ENCODE peak calls at places on chromosomes 7 and 10, in four cellular contexts. E, S, B and K are unnamed samples.

GRCh38 chr7:28662236-28662635 is 249.9 kb downstream of the CREB5 start:
- DNase-seq in E (no peak), S (no peak), B (no peak), K (peak; percentile 54)

GRCh38 chr10:133139561-133140065 is 20.4 kb upstream of the KNDC1 start:
- DNase-seq in E (no peak), S (no peak), B (no peak), K (no peak)

GRCh38 chr10:18044976-18045720 is 93.4 kb downstream of the SLC39A12 start:
- DNase-seq in E (no peak), S (no peak), B (peak; percentile 88), K (no peak)

GRCh38 chr10:126129026-126129425 is 232.7 kb downstream of the FANK1 start:
- DNase-seq in E (no peak), S (no peak), B (no peak), K (no peak)

GRCh38 chr7:65554-65953 is 126.8 kb upstream of the FAM20C start:
- DNase-seq in E (no peak), S (no peak), B (peak; percentile 67), K (no peak)

GRCh38 chr7:768881-769504 is 41.9 kb upstream of the PRKAR1B start:
- DNase-seq in E (no peak), S (no peak), B (no peak), K (peak; percentile 20)

GRCh38 chr7:106679153-106679931 is 18.4 kb upstream of the CCDC71L start:
- DNase-seq in E (no peak), S (no peak), B (peak; percentile 58), K (peak; percentile 64)

GRCh38 chr7:94576316-94576715 is 66.7 kb downstream of the CASD1 start:
- DNase-seq in E (no peak), S (no peak), B (no peak), K (no peak)

GRCh38 chr7:141649137-141649864 is 52.7 kb downstream of the DENND11 start:
- DNase-seq in E (peak; percentile 18), S (no peak), B (no peak), K (no peak)

GRCh38 chr7:7014827-7015610 is 167.3 kb upstream of the C1GALT1 start:
- DNase-seq in E (no peak), S (no peak), B (no peak), K (no peak)

GRCh38 chr7:1403844-1404404 is 55.3 kb downstream of the MICALL2 start:
- DNase-seq in E (no peak), S (no peak), B (peak; percentile 58), K (no peak)

GRCh38 chr10:52318136-52318810 is 4.2 kb downstream of the DKK1 start:
- DNase-seq in E (no peak), S (no peak), B (peak; percentile 65), K (no peak)

GRCh38 chr10:73965890-73966768 is 31.8 kb upstream of the VCL start:
- DNase-seq in E (no peak), S (peak; percentile 99), B (peak; percentile 96), K (no peak)

GRCh38 chr7:39810710-39811109 is 139.3 kb upstream of the CDK13 start:
- DNase-seq in E (no peak), S (no peak), B (no peak), K (no peak)

GRCh38 chr7:69820479-69821192 is 222.4 kb downstream of the AUTS2 start:
- DNase-seq in E (peak; percentile 24), S (no peak), B (no peak), K (no peak)

GRCh38 chr7:77258014-77258413 is 58.4 kb upstream of the FGL2 start:
- DNase-seq in E (no peak), S (no peak), B (peak; percentile 48), K (peak; percentile 8)

GRCh38 chr10:130795819-130796218 is 515.7 kb downstream of the TCERG1L start:
- DNase-seq in E (no peak), S (no peak), B (no peak), K (no peak)

DNA sequence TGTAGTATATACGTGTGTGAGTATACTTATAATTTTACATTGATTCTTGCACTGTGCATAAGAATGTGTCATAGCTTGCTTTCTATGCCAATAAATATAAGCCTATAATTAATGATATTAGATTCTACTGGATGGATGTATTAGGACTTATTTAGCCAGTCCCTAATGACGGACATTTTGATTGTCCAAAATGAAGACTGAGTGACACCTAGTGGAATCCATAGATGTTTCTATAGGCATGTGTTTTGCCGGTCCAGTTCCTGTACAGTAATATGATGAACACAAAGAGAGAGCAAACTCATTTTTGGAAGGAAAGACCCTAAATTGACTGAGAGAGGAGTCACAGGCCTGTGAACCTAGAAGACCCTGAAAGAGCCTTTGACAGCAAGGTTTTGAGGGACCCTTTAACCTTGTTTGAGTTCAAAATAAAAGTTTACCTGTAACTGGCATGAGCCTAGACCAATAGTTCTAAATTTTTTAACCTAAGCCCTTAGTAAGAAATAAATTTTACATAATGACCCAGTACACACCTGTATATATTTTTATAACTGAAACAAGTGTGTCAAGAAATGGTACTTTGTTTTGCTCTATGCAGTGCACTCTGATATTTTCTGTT is 42.4 kb upstream of the AGBL3 start:
- DNase-seq in E (peak; percentile 27), S (no peak), B (peak; percentile 55), K (no peak)
- TF ChIP-seq CTCF in E (peak; percentile 67), S (peak; percentile 3), B (peak; percentile 18), K (no peak)

GRCh38 chr7:44565795-44566559 is 7.7 kb downstream of the DDX56 start:
- DNase-seq in E (no peak), S (no peak), B (no peak), K (no peak)
- TF ChIP-seq CTCF in E (peak; percentile 41), S (no peak), B (no peak), K (no peak)

DNA sequence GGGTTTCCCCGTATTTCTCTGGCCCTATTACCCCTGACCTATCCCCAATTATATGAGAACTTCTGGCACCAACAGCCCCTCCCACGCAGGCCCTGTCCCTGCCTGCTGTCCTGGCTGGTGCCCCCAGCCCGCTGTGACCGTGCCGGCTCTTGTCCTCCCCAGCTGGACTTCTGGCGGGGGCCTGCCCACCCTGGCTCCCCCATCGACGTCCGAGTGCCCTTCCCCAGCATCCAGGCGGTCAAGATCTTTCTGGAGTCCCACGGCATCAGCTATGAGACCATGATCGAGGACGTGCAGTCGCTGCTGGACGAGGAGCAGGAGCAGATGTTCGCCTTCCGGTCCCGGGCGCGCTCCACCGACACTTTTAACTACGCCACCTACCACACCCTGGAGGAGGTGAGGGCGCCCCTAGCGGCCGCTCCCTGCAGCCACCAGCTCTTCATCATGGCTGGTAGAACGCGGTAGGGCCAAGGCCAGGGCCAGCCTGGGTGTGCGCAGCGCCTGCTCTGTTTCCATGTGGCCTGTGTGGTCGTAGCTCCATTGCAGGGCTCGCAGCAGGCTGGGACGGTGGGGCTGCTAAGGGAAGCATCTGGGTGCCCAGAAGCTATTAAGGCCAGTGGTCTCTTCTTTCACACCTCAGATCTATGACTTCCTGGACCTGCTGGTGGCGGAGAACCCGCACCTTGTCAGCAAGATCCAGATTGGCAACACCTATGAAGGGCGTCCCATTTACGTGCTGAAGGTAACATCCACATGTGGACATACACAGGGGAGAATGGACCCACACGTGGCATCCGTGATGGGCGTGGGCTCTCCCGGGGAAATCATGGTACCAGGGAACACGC is 1.4 kb downstream of the CPA1 start:
- DNase-seq in E (no peak), S (no peak), B (peak; percentile 21), K (no peak)
- TF ChIP-seq CTCF in E (no peak), S (peak; percentile 20), B (peak; percentile 41), K (no peak)

DNA sequence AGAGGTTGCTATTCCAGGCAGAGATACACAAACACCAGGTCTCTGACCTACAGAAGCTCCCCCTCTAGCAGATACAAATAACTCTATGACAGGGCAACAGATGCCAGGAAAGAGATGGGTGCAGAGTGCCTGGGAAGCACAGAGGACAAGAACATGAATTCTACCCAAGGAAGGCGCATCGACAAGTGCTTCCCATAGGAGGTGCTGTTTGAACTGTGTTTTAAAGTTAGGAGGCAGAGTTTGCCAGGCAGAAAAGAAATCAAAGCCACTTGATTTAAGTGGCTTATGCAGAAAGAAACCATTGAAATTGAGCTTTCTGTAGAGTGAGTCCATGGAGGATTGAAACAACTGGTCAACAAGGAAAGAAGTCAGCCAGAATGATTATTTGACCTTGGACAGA is 35.3 kb upstream of the EGR2 start:
- DNase-seq in E (peak; percentile 39), S (no peak), B (peak; percentile 63), K (peak; percentile 48)
- TF ChIP-seq CTCF in E (peak; percentile 77), S (peak; percentile 38), B (peak; percentile 57), K (peak; percentile 63)